ENCODE peak calls at places on chromosome 2, in five cellular contexts. U is H1, O is K562, E is GM12878, P is HepG2. D is an unnamed sample.

GRCh38 chr2:223601932-223602676 is at the start of gene SCG2:
- DNase-seq in U (peak), O (peak), E (no peak), P (peak), D (peak)

GRCh38 chr2:68240446-68240845 is 11.9 kb downstream of the PPP3R1 start:
- DNase-seq in U (no peak), O (no peak), E (no peak), P (no peak), D (no peak)

GRCh38 chr2:233115121-233115520 is 55.0 kb downstream of the INPP5D start:
- DNase-seq in U (no peak), O (no peak), E (no peak), P (no peak), D (no peak)

GRCh38 chr2:27263287-27264252 is 723 bp upstream of the SLC30A3 start:
- DNase-seq in U (peak), O (no peak), E (no peak), P (no peak), D (no peak)

GRCh38 chr2:96832751-96833507 is 10.9 kb downstream of the ANKRD23 start:
- DNase-seq in U (peak), O (no peak), E (no peak), P (no peak), D (no peak)

GRCh38 chr2:69012310-69013122 is 463 bp upstream of the ANTXR1 start:
- DNase-seq in U (peak), O (peak), E (no peak), P (peak), D (peak)

GRCh38 chr2:58039170-58039611 is 7.4 kb upstream of the VRK2 start:
- DNase-seq in U (no peak), O (peak), E (no peak), P (no peak), D (no peak)

GRCh38 chr2:53312181-53312580 is 455.4 kb upstream of the CHAC2 start:
- DNase-seq in U (no peak), O (no peak), E (no peak), P (no peak), D (no peak)

GRCh38 chr2:121521359-121521758 is 9.3 kb upstream of the RNU4ATAC start:
- DNase-seq in U (no peak), O (no peak), E (no peak), P (no peak), D (no peak)

DNA sequence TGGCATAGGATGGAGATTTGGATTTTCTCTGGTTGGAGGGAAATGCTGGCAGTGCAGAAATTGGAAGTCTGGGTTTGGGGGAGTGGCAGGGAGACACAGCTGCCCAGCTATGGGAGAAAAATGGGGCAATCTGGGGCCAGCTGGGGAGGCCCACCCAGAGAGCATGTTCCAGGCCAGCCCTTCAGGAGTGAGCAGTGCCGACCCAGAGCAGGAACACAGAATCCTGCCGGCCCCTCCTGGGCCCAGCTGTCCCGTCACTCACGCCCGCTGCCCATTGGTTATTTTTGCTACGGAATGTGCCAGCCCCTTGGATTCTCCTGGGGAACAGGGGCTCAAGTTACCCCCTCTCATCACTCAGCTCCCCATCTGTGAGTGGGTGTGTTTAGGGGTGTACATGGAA is 4.9 kb downstream of the SPEG start:
- DNase-seq in U (no peak), O (no peak), E (no peak), P (no peak), D (no peak)
- H3K27ac ChIP-seq in U (no peak), O (no peak), E (no peak), P (no peak), D (no peak)

GRCh38 chr2:64323192-64323591 is 130.8 kb upstream of the LGALSL start:
- DNase-seq in U (peak), O (no peak), E (no peak), P (no peak), D (no peak)
- TF ChIP-seq ATF3 in U (no peak), O (no peak), E (no peak), P (no peak), D (no peak)

DNA sequence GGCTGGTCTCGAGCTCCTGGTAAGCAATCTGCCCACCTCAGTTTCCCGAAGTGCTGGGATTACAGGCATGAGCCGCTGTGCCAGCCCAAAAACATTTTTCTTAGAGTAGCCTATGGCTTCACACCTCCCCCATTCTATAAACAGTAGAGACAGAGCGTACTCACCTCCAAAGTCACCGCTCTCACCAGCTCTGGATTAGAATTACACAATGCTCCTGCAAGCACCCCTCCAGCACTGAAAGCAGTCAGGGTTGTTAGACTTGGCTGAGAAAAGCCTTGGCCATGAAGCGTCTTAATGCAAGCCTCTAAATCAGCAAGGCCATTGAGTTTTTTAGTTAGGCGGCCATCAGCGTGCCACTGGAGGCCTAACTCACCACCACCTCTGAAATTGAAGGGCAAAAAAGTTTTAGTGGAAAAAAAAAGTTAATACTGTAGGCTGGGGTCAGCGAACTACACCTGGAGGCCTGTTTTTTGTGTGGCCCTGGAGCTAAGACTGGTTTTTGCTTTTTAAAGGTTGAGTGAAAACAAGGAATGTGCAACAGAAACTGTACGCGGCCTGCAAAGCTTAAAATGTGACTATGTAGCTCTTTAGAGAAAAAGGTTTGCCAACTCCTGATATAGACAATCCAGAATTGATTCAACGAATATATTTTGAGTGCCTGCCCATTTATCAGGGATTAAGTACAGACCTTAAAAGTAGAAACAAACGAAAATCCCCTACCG is 34.6 kb downstream of the PREPL start:
- DNase-seq in U (no peak), O (no peak), E (no peak), P (no peak), D (no peak)
- H3K27ac ChIP-seq in U (no peak), O (no peak), E (no peak), P (no peak), D (no peak)

DNA sequence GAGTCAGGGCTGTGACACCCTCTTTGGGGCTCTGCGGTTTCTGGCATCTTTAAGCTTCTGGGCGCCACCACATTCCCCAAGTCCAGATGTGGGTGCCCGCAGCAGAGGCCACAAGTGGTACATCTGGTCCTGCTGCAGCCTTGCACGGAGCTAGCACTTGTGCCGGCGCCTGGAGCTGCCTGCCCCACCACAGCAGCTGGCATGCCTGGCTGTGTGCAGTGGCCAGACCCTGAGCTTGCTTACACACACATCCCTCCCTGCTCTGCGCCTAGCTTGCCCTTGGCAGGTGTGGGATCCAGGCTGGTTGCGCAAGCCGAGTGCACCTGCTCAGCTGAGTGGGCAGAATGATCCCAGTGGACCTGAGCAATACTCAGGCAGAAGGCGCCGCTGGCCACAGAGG is 27.3 kb downstream of the SLC4A10 start:
- DNase-seq in U (no peak), O (no peak), E (no peak), P (no peak), D (no peak)
- TF ChIP-seq ATF3 in U (no peak), O (no peak), E (no peak), P (no peak), D (no peak)

GRCh38 chr2:237254911-237255578 is 158.9 kb downstream of the COL6A3 start:
- DNase-seq in U (no peak), O (no peak), E (no peak), P (no peak), D (no peak)
- H3K27ac ChIP-seq in U (no peak), O (no peak), E (no peak), P (no peak), D (no peak)

DNA sequence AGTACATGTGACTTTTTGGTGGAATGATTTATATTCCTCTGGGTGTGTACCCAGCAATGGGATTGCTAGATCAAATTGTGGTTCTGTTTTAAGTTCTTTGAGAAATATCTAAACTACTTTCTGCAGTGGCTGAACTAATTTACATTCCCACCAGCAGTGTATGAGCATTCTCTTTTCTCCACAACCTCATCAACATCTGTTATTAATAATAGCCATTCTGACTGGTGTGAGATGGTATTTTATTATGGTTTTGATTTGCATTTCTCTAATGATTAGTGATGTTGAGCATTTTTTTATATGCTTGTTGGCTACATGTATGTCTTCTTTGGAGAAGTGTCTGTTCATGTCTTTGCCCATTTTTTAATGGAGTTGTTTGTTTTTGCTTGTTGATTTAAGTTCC is 267.4 kb upstream of the NT5C1B start:
- DNase-seq in U (no peak), O (no peak), E (no peak), P (no peak), D (no peak)
- TF ChIP-seq ATF3 in U (no peak), O (no peak), E (no peak), P (no peak), D (no peak)

GRCh38 chr2:178718988-178719387 is 88.2 kb downstream of the TTN start:
- DNase-seq in U (no peak), O (no peak), E (no peak), P (no peak), D (no peak)
- H3K27ac ChIP-seq in U (no peak), O (no peak), E (no peak), P (no peak), D (no peak)

DNA sequence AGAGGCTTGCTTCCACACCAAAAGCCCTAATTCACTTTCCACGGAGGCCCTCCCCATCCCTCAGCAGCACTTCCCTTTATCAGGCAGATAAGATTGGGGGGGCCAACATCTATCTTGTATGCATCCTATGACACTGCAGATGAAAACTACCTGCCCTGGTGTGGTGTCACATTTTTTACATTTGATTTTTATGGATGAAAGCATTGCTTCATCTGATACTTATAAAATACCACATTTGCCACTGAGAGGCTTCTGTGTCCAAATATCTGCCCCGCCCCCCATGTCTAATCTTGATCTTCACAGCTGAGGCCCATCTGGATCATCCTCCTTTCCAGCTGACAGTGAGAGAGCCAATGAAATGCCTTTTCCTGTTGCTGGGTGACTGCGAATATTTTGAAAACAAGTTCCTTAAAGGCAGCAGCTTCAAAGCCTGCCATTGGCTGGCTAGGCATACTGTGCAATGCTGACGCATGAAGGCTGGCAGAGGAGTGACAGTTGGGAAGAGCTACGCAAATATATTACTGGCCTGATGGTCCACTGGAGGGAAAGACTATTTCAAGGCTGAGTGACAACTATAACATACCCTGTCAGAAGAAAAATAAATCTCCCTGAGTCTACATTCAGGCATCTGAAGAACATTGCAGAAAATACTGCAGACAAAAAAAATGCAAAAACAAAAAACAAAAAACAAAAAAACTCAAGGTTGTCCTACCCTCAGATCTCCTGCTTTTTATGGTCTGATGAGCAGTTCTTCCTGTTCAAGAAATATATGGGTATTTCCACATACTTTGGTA is 318.7 kb downstream of the PDE11A start:
- DNase-seq in U (no peak), O (peak), E (no peak), P (no peak), D (peak)
- TF ChIP-seq ATF3 in U (no peak), O (peak), E (no peak), P (no peak), D (no peak)

D was measured in HCT116.